ENCODE peak calls at places on chromosomes 3 and 15, in five cellular contexts. A is neuronal stem cell, D is colonic mucosa, Y is right atrium auricular region, Q is fibroblast of lung. R is an unnamed sample.

GRCh38 chr3:114498779-114499370 is 205.0 kb downstream of the TIGIT start:
- DNase-seq in A (peak; percentile 38), D (no peak), Y (no peak), Q (peak; percentile 66), R (peak; percentile 86)

GRCh38 chr3:179005213-179005612 is 66.4 kb downstream of the ZMAT3 start:
- DNase-seq in Y (no peak), A (no peak), Q (no peak), D (no peak), R (no peak)

GRCh38 chr3:178618197-178618596 is 82.0 kb downstream of the KCNMB2 start:
- DNase-seq in A (no peak), Y (no peak), D (no peak), Q (peak; percentile 61), R (peak; percentile 34)

GRCh38 chr3:139226731-139227130 is 117.1 kb upstream of the MRPS22 start:
- DNase-seq in Y (no peak), Q (no peak), A (no peak), D (no peak), R (no peak)

GRCh38 chr3:29577250-29577649 is 296.4 kb downstream of the RBMS3 start:
- DNase-seq in A (no peak), Y (no peak), Q (no peak), D (no peak), R (no peak)

GRCh38 chr15:74892313-74892712 is 2.5 kb downstream of the MPI start:
- DNase-seq in Q (no peak), Y (no peak), A (no peak), D (peak; percentile 53), R (no peak)

GRCh38 chr3:165011557-165011956 is 66.7 kb downstream of the SI start:
- DNase-seq in D (no peak), Q (no peak), A (no peak), Y (no peak), R (no peak)

GRCh38 chr3:184005981-184006507 is 11.6 kb downstream of the ABCC5 start:
- DNase-seq in Y (peak; percentile 59), Q (peak; percentile 35), D (peak; percentile 93), A (no peak), R (peak; percentile 34)

GRCh38 chr15:44729394-44729913 is 6.9 kb upstream of the TRIM69 start:
- DNase-seq in A (no peak), D (peak; percentile 56), Q (peak; percentile 50), Y (no peak), R (peak; percentile 40)

GRCh38 chr3:111547645-111548044 is 5.6 kb downstream of the CD96 start:
- DNase-seq in Y (no peak), Q (no peak), D (no peak), A (no peak), R (no peak)

GRCh38 chr15:67174864-67175573 is 79.4 kb downstream of the AAGAB start:
- DNase-seq in Y (no peak), A (no peak), Q (no peak), D (peak; percentile 55), R (no peak)

GRCh38 chr3:172138792-172139507 is 99.6 kb downstream of the FNDC3B start:
- DNase-seq in D (peak; percentile 81), Q (no peak), A (no peak), Y (peak; percentile 82), R (peak; percentile 61)

GRCh38 chr15:35751421-35752133 is 205.6 kb upstream of the DPH6 start:
- DNase-seq in D (peak; percentile 80), Y (peak; percentile 75), A (peak; percentile 78), Q (peak; percentile 81), R (peak; percentile 82)
- H3K4me3 ChIP-seq in D (no peak overlapping the region), Y (no peak overlapping the region), A (no peak overlapping the region), Q (no peak overlapping the region), R (no peak overlapping the region)

GRCh38 chr3:12773030-12773723 is 14.1 kb upstream of the TMEM40 start:
- DNase-seq in D (no peak), Q (no peak), A (no peak), Y (no peak), R (no peak)
- H3K4me3 ChIP-seq in D (no peak overlapping the region), Q (no peak overlapping the region), A (no peak overlapping the region), Y (no peak overlapping the region), R (no peak overlapping the region)

GRCh38 chr3:167736264-167736787 is 805 bp downstream of the SERPINI1 start:
- DNase-seq in Q (no peak), A (no peak), Y (no peak), D (no peak), R (no peak)
- H3K4me3 ChIP-seq in Q (peak overlapping the region; percentile 98), A (peak overlapping the region; percentile 84), Y (no peak overlapping the region), D (peak overlapping the region; percentile 86), R (peak overlapping the region; percentile 89)

DNA sequence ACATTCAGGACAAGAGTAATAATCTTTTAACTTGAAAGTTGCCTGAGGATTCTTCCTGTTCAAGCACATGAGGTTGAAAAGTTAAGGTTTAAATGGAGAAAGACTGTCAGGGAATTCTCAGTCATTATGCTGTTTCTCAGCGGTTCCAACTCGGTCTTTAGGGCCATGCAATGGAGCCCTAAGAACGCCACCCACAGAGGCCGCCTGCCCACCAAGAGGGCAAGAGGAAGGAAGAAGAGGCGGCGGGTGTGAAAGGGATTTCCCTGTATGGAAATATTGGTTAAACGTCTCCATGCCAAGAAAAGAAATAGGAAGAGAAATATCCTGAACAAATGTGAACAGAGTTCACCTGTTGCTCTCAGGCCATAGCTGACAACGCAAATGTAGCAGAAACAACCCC is 234.4 kb downstream of the OCA2 start:
- DNase-seq in Y (no peak), D (no peak), Q (no peak), A (no peak), R (no peak)
- H3K4me3 ChIP-seq in Y (no peak overlapping the region), D (no peak overlapping the region), Q (no peak overlapping the region), A (no peak overlapping the region), R (no peak overlapping the region)

DNA sequence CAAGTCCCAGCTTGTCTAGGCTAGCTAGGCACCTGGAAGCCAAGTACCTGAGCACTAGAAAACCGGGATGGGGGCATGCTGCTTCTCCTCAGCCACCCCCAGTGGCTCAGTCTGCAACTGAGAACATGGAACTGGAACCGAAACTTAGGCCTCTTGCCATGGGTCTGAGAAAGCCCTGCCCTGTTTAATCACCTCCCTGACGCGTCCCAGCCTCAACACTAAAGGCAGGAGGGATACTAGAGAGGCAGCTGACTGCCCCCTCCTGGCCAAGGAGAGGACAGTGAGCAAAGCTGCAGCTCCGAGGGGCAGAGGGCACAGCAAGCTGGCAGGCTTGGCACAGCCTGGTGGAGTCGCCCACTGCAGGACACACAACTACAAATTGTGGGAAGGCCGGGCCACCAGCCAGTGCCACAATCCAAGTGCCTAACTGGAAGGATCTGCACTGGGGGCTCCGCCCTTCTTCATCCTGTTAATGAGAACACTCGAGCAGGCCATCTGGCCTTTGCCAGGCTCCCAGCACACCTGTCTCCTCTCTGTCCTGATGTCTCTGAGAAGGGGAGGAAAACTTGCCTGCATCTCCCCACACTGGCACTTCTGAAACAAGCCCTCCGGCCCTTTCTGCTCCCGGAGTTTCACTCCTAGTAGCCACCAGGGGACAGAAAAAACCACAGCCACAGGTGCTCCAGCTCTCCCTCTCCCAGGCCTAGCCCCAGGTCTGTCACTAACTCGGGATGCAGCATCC is 53.7 kb downstream of the BDH1 start:
- DNase-seq in A (peak; percentile 50), Q (peak; percentile 49), D (peak; percentile 89), Y (no peak), R (peak; percentile 58)
- H3K4me3 ChIP-seq in A (no peak overlapping the region), Q (no peak overlapping the region), D (no peak overlapping the region), Y (no peak overlapping the region), R (no peak overlapping the region)

GRCh38 chr15:39573287-39573686 is 7.6 kb upstream of the THBS1 start:
- DNase-seq in Q (no peak), Y (no peak), D (no peak), A (no peak), R (no peak)
- H3K4me3 ChIP-seq in Q (no peak overlapping the region), Y (no peak overlapping the region), D (no peak overlapping the region), A (no peak overlapping the region), R (no peak overlapping the region)

DNA sequence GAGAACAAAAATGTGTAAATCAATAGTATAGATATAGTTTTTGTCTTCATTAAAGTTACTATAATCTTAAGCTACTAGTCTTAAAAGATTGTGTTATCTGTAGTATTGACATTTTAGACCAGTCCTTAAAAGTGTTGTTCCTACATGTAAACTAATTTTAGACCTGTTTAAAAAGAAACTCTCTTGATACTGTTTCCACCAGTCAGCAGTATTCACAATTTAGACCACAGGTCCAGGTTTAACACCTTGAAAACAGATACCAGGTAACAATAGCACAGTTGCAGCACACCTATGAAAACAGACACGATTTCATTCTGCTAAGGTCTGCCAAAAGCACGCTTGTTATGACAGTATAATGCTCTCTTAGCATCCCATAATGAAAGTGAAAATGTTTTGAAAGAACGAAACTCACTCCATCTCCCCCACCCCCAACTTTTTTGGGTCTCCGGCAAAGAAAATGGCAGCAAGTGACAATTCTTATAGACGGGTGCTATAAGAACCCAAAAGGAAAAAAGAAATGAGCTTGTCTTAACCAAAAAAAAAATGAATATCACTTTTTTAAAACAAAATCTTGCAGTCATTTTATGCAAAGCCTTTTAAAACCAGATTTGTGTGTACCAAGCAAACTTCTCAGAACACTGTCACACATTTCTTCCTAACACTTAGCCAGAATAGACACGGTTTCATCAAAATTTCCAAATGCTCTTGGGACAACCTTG is 1.6 kb downstream of the EIF4E3 start:
- DNase-seq in D (no peak), Y (no peak), Q (no peak), A (no peak), R (no peak)
- H3K4me3 ChIP-seq in D (peak overlapping the region; percentile 71), Y (no peak overlapping the region), Q (no peak overlapping the region), A (no peak overlapping the region), R (no peak overlapping the region)

GRCh38 chr3:147391726-147392082 is 14.6 kb downstream of the ZIC4 start:
- DNase-seq in Q (no peak), D (no peak), A (no peak), Y (no peak), R (no peak)
- H3K4me3 ChIP-seq in Q (no peak overlapping the region), D (no peak overlapping the region), A (no peak overlapping the region), Y (no peak overlapping the region), R (peak overlapping the region; percentile 31)

GRCh38 chr3:138007898-138008297 is 2.1 kb upstream of the CLDN18 start:
- DNase-seq in Q (no peak), D (no peak), Y (no peak), A (no peak), R (no peak)

GRCh38 chr3:138010273-138010590 is 267 bp downstream of the CLDN18 start:
- DNase-seq in A (no peak), D (no peak), Y (no peak), Q (no peak), R (no peak)

GRCh38 chr3:138012526-138012925 is 2.6 kb downstream of the CLDN18 start:
- DNase-seq in D (no peak), A (no peak), Q (no peak), Y (no peak), R (no peak)

GRCh38 chr3:138011722-138012121 is 1.8 kb downstream of the CLDN18 start:
- DNase-seq in Y (no peak), D (no peak), Q (no peak), A (no peak), R (no peak)

GRCh38 chr3:138009476-138010272 is at the start of gene CLDN18:
- DNase-seq in Y (no peak), A (no peak), Q (no peak), D (no peak), R (no peak)
- H3K4me3 ChIP-seq in Y (peak within 1 kb of the TSS; percentile 5), A (no peak within 1 kb of the TSS), Q (no peak within 1 kb of the TSS), D (no peak within 1 kb of the TSS), R (no peak within 1 kb of the TSS)

R was measured in fibroblast of mammary gland.